ENCODE peak calls at places on chromosomes 1 and 21, in five cellular contexts. One of them, this sample, is unnamed. For H3K4me1, the result is how much of the 10 kb centered on the place peaks cover.

GRCh38 chr21:29166853-29167252 is 36.4 kb downstream of the MAP3K7CL start:
- DNase-seq in body of pancreas: no peak
- DNase-seq in psoas muscle: no peak
- DNase-seq in aorta: no peak
- DNase-seq in ovary: no peak
- DNase-seq in this sample: no peak

GRCh38 chr1:235408503-235408960 is 41.3 kb downstream of the TBCE start:
- DNase-seq in ovary: no peak
- DNase-seq in psoas muscle: no peak
- DNase-seq in body of pancreas: no peak
- DNase-seq in aorta: no peak
- DNase-seq in this sample: no peak

GRCh38 chr1:11407301-11407994 is 71.5 kb upstream of the DISP3 start:
- DNase-seq in ovary: no peak
- DNase-seq in psoas muscle: no peak
- DNase-seq in aorta: no peak
- DNase-seq in body of pancreas: no peak
- DNase-seq in this sample: no peak

GRCh38 chr1:184014271-184014670 is 23.3 kb downstream of the COLGALT2 start:
- DNase-seq in psoas muscle: no peak
- DNase-seq in ovary: no peak
- DNase-seq in body of pancreas: no peak
- DNase-seq in aorta: no peak
- DNase-seq in this sample: no peak

GRCh38 chr1:234083460-234083859 is 179.0 kb downstream of the SLC35F3 start:
- DNase-seq in aorta: no peak
- DNase-seq in psoas muscle: no peak
- DNase-seq in body of pancreas: no peak
- DNase-seq in ovary: no peak
- DNase-seq in this sample: no peak

GRCh38 chr1:192386051-192386650 is 69.4 kb downstream of the RGS21 start:
- DNase-seq in ovary: no peak
- DNase-seq in psoas muscle: no peak
- DNase-seq in body of pancreas: no peak
- DNase-seq in aorta: no peak
- DNase-seq in this sample: no peak

GRCh38 chr1:172270605-172271004 is 149.9 kb upstream of the C1orf105 start:
- DNase-seq in psoas muscle: no peak
- DNase-seq in aorta: no peak
- DNase-seq in ovary: no peak
- DNase-seq in body of pancreas: no peak
- DNase-seq in this sample: no peak

GRCh38 chr1:84353665-84354064 is 44.6 kb upstream of the DNASE2B start:
- DNase-seq in aorta: no peak
- DNase-seq in body of pancreas: no peak
- DNase-seq in psoas muscle: no peak
- DNase-seq in ovary: no peak
- DNase-seq in this sample: no peak

GRCh38 chr1:200912737-200913407 is 18.2 kb downstream of the INAVA start:
- DNase-seq in aorta: no peak
- DNase-seq in body of pancreas: no peak
- DNase-seq in ovary: no peak
- DNase-seq in psoas muscle: no peak
- DNase-seq in this sample: peak

GRCh38 chr1:34083974-34084373 is 81.1 kb downstream of the CSMD2 start:
- DNase-seq in psoas muscle: no peak
- DNase-seq in aorta: no peak
- DNase-seq in ovary: no peak
- DNase-seq in body of pancreas: no peak
- DNase-seq in this sample: no peak

GRCh38 chr1:151146072-151146415 is 387 bp downstream of the SEMA6C start:
- DNase-seq in aorta: no peak
- DNase-seq in ovary: no peak
- DNase-seq in body of pancreas: no peak
- DNase-seq in psoas muscle: no peak
- DNase-seq in this sample: no peak

GRCh38 chr1:151801846-151802245 is 3.4 kb downstream of the LINGO4 start:
- DNase-seq in body of pancreas: no peak
- DNase-seq in psoas muscle: no peak
- DNase-seq in ovary: no peak
- DNase-seq in aorta: no peak
- DNase-seq in this sample: no peak

GRCh38 chr1:5477716-5478115 is 514.5 kb downstream of the NPHP4 start:
- DNase-seq in aorta: no peak
- DNase-seq in body of pancreas: peak
- DNase-seq in psoas muscle: no peak
- DNase-seq in ovary: no peak
- DNase-seq in this sample: no peak

GRCh38 chr1:27299385-27300252 is 22.3 kb upstream of the TMEM222 start:
- DNase-seq in ovary: peak
- DNase-seq in aorta: peak
- DNase-seq in psoas muscle: peak
- DNase-seq in body of pancreas: peak
- DNase-seq in this sample: peak

GRCh38 chr1:224922404-224923164 is 6.9 kb upstream of the DNAH14 start:
- DNase-seq in psoas muscle: no peak
- DNase-seq in body of pancreas: peak
- DNase-seq in ovary: no peak
- DNase-seq in aorta: no peak
- DNase-seq in this sample: no peak

GRCh38 chr1:20507248-20507563 is 745 bp downstream of the MUL1 start:
- DNase-seq in psoas muscle: no peak
- DNase-seq in ovary: no peak
- DNase-seq in aorta: no peak
- DNase-seq in body of pancreas: no peak
- DNase-seq in this sample: no peak

GRCh38 chr1:107993920-107994319 is 28.9 kb upstream of the VAV3 start:
- DNase-seq in psoas muscle: no peak
- DNase-seq in ovary: no peak
- DNase-seq in aorta: no peak
- DNase-seq in body of pancreas: no peak
- DNase-seq in this sample: no peak

GRCh38 chr1:58739851-58740466 is 40.1 kb upstream of the MYSM1 start:
- DNase-seq in body of pancreas: no peak
- DNase-seq in aorta: no peak
- DNase-seq in ovary: no peak
- DNase-seq in psoas muscle: no peak
- DNase-seq in this sample: no peak

GRCh38 chr1:240107058-240107684 is 15.5 kb downstream of the FMN2 start:
- DNase-seq in ovary: no peak
- DNase-seq in body of pancreas: no peak
- DNase-seq in psoas muscle: no peak
- DNase-seq in aorta: no peak
- DNase-seq in this sample: no peak

GRCh38 chr1:75233302-75233929 is 99.2 kb downstream of the LHX8 start:
- DNase-seq in body of pancreas: no peak
- DNase-seq in aorta: no peak
- DNase-seq in psoas muscle: no peak
- DNase-seq in ovary: no peak
- DNase-seq in this sample: no peak

GRCh38 chr1:212236664-212237220 is 48.5 kb upstream of the PPP2R5A start:
- DNase-seq in body of pancreas: no peak
- DNase-seq in ovary: no peak
- DNase-seq in psoas muscle: no peak
- DNase-seq in aorta: no peak
- DNase-seq in this sample: no peak

GRCh38 chr1:170250531-170251276 is 104.9 kb downstream of the NTMT2 start:
- DNase-seq in ovary: no peak
- DNase-seq in psoas muscle: peak
- DNase-seq in aorta: no peak
- DNase-seq in body of pancreas: no peak
- DNase-seq in this sample: no peak

GRCh38 chr21:41631564-41632461 is 123.9 kb upstream of the TMPRSS2 start:
- DNase-seq in aorta: no peak
- DNase-seq in body of pancreas: peak
- DNase-seq in psoas muscle: no peak
- DNase-seq in ovary: no peak
- DNase-seq in this sample: peak

GRCh38 chr1:160625725-160626498 is 20.9 kb downstream of the SLAMF1 start:
- DNase-seq in psoas muscle: no peak
- DNase-seq in aorta: no peak
- DNase-seq in body of pancreas: no peak
- DNase-seq in ovary: no peak
- DNase-seq in this sample: no peak

GRCh38 chr1:54407957-54408700 is 1.9 kb upstream of the SSBP3 start:
- DNase-seq in ovary: peak
- DNase-seq in psoas muscle: no peak
- DNase-seq in body of pancreas: no peak
- DNase-seq in aorta: peak
- DNase-seq in this sample: no peak

GRCh38 chr1:3054474-3054873 is 14.5 kb upstream of the PRDM16 start:
- DNase-seq in body of pancreas: no peak
- DNase-seq in aorta: no peak
- DNase-seq in ovary: no peak
- DNase-seq in psoas muscle: no peak
- DNase-seq in this sample: no peak

GRCh38 chr1:28354121-28354520 is 15.4 kb upstream of the PHACTR4 start:
- DNase-seq in body of pancreas: no peak
- DNase-seq in psoas muscle: peak
- DNase-seq in ovary: no peak
- DNase-seq in aorta: no peak
- DNase-seq in this sample: no peak

GRCh38 chr1:196445775-196446174 is 162.5 kb downstream of the KCNT2 start:
- DNase-seq in psoas muscle: no peak
- DNase-seq in aorta: no peak
- DNase-seq in ovary: no peak
- DNase-seq in body of pancreas: no peak
- DNase-seq in this sample: no peak

GRCh38 chr1:151980287-151981177 is 13.1 kb downstream of the S100A10 start:
- DNase-seq in ovary: no peak
- DNase-seq in body of pancreas: no peak
- DNase-seq in aorta: peak
- DNase-seq in psoas muscle: peak
- DNase-seq in this sample: peak

DNA sequence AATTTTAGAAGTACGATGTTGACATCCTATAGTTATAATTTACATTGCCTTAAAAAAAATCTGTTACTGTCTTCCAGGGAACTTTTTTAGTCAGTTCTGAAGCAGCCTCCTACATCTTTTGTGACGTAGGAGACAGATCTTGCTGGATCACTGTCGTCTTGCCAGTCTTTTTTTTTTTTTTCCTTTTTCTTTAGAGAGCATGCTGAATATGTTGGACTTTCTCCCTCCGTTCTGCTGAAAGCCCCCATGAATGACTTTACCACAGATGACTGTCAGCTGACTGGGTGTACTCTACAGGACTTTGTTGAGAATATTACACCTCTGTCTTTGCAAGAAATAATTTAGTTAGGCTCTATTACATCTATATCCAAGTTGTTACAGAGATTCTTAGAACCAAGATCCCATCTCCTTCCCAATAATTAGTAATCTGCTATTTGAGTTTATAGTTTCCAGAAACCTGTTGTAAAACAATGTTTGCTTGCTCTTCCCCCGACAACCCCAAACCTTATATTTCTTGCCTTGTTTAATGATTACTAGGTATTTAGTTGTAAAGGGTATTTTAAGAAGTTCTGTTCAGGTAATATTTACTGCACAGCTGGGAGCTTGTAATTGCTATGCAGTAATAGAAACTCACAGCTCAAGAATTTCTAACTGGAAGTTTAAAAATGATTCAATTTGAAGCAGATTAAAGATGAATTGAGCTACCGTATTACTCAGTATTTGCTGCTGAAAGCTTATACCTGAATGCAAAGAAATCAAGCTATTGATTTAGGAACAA is 61.8 kb downstream of the RASAL2 start:
- DNase-seq in body of pancreas: no peak
- DNase-seq in aorta: no peak
- DNase-seq in psoas muscle: no peak
- DNase-seq in ovary: no peak
- DNase-seq in this sample: no peak
- H3K4me1 ChIP-seq in body of pancreas: under half
- H3K4me1 ChIP-seq in aorta: under half
- H3K4me1 ChIP-seq in psoas muscle: under half
- H3K4me1 ChIP-seq in ovary: under half
- H3K4me1 ChIP-seq in this sample: under half

GRCh38 chr21:45350206-45350854 is 54.6 kb upstream of the COL18A1 start:
- DNase-seq in body of pancreas: no peak
- DNase-seq in aorta: no peak
- DNase-seq in psoas muscle: no peak
- DNase-seq in ovary: no peak
- DNase-seq in this sample: no peak
- H3K4me1 ChIP-seq in body of pancreas: under half
- H3K4me1 ChIP-seq in aorta: under half
- H3K4me1 ChIP-seq in psoas muscle: under half
- H3K4me1 ChIP-seq in ovary: under half
- H3K4me1 ChIP-seq in this sample: under half

GRCh38 chr1:40823971-40824370 is 38.2 kb downstream of the CITED4 start:
- DNase-seq in body of pancreas: no peak
- DNase-seq in aorta: no peak
- DNase-seq in psoas muscle: no peak
- DNase-seq in ovary: no peak
- DNase-seq in this sample: no peak
- H3K4me1 ChIP-seq in body of pancreas: under half
- H3K4me1 ChIP-seq in aorta: under half
- H3K4me1 ChIP-seq in psoas muscle: under half
- H3K4me1 ChIP-seq in ovary: under half
- H3K4me1 ChIP-seq in this sample: under half

GRCh38 chr1:198169704-198170103 is 12.9 kb downstream of the NEK7 start:
- DNase-seq in ovary: no peak
- DNase-seq in aorta: no peak
- DNase-seq in psoas muscle: no peak
- DNase-seq in body of pancreas: no peak
- DNase-seq in this sample: no peak
- H3K4me1 ChIP-seq in ovary: under half
- H3K4me1 ChIP-seq in aorta: under half
- H3K4me1 ChIP-seq in psoas muscle: half or more
- H3K4me1 ChIP-seq in body of pancreas: half or more
- H3K4me1 ChIP-seq in this sample: half or more

GRCh38 chr1:31759266-31760023 is 4.7 kb downstream of the ADGRB2 start:
- DNase-seq in aorta: no peak
- DNase-seq in psoas muscle: no peak
- DNase-seq in ovary: no peak
- DNase-seq in body of pancreas: no peak
- DNase-seq in this sample: no peak
- H3K4me1 ChIP-seq in aorta: under half
- H3K4me1 ChIP-seq in psoas muscle: under half
- H3K4me1 ChIP-seq in ovary: under half
- H3K4me1 ChIP-seq in body of pancreas: under half
- H3K4me1 ChIP-seq in this sample: under half

GRCh38 chr1:109927356-109927755 is 16.7 kb downstream of the CSF1 start:
- DNase-seq in ovary: no peak
- DNase-seq in aorta: no peak
- DNase-seq in psoas muscle: no peak
- DNase-seq in body of pancreas: no peak
- DNase-seq in this sample: no peak
- H3K4me1 ChIP-seq in ovary: under half
- H3K4me1 ChIP-seq in aorta: under half
- H3K4me1 ChIP-seq in psoas muscle: under half
- H3K4me1 ChIP-seq in body of pancreas: under half
- H3K4me1 ChIP-seq in this sample: under half

GRCh38 chr21:17391811-17392340 is 121.0 kb upstream of the CXADR start:
- DNase-seq in aorta: no peak
- DNase-seq in ovary: no peak
- DNase-seq in body of pancreas: no peak
- DNase-seq in psoas muscle: no peak
- DNase-seq in this sample: no peak
- H3K4me1 ChIP-seq in aorta: under half
- H3K4me1 ChIP-seq in ovary: under half
- H3K4me1 ChIP-seq in body of pancreas: under half
- H3K4me1 ChIP-seq in psoas muscle: under half
- H3K4me1 ChIP-seq in this sample: under half

GRCh38 chr1:229368347-229368746 is 25.5 kb upstream of the CCSAP start:
- DNase-seq in body of pancreas: no peak
- DNase-seq in ovary: no peak
- DNase-seq in psoas muscle: no peak
- DNase-seq in aorta: no peak
- DNase-seq in this sample: peak
- H3K4me1 ChIP-seq in body of pancreas: under half
- H3K4me1 ChIP-seq in ovary: under half
- H3K4me1 ChIP-seq in psoas muscle: under half
- H3K4me1 ChIP-seq in aorta: under half
- H3K4me1 ChIP-seq in this sample: under half

This sample was measured in transverse colon.